ENCODE peak calls at places on chromosomes 3 and 15, in six cellular contexts. B is K562, L is NT2/D1, O is HCT116, D is HepG2, Y is GM12878. E is an unnamed sample.

GRCh38 chr3:146967786-146968185 is 362.6 kb upstream of the PLSCR5 start:
- DNase-seq in B (no peak), L (no peak), O (no peak), D (no peak), Y (no peak), E (no peak)

GRCh38 chr3:9340450-9341009 is 22.3 kb upstream of the THUMPD3 start:
- DNase-seq in Y (no peak), O (peak; percentile 47), B (no peak), L (no peak), D (peak; percentile 41), E (no peak)

GRCh38 chr3:54374214-54374855 is 252.0 kb downstream of the CACNA2D3 start:
- DNase-seq in D (peak; percentile 15), B (peak; percentile 8), Y (no peak), O (no peak), L (peak; percentile 27), E (peak; percentile 55)

GRCh38 chr15:43799209-43799944 is 643 bp downstream of the SERINC4 start:
- DNase-seq in L (no peak), O (no peak), D (no peak), B (no peak), Y (no peak), E (no peak)

GRCh38 chr3:160601288-160601687 is 35.9 kb upstream of the KPNA4 start:
- DNase-seq in O (no peak), D (no peak), L (no peak), B (no peak), Y (no peak), E (no peak)

GRCh38 chr3:82085356-82085755 is 323.9 kb upstream of the GBE1 start:
- DNase-seq in L (no peak), O (no peak), D (no peak), B (no peak), Y (no peak), E (no peak)

GRCh38 chr15:52171386-52171785 is 19.8 kb downstream of the GNB5 start:
- DNase-seq in Y (no peak), O (no peak), L (no peak), D (no peak), B (no peak), E (no peak)

GRCh38 chr3:98039322-98040024 is 4.4 kb upstream of the GABRR3 start:
- DNase-seq in O (peak; percentile 89), B (peak; percentile 51), L (peak; percentile 77), D (peak; percentile 78), Y (peak; percentile 79), E (peak; percentile 81)

GRCh38 chr3:43036621-43037331 is 57.7 kb downstream of the GASK1A start:
- DNase-seq in Y (peak; percentile 4), O (no peak), L (no peak), D (no peak), B (no peak), E (no peak)

GRCh38 chr3:57335273-57335938 is 42.9 kb upstream of the ASB14 start:
- DNase-seq in O (peak; percentile 2), B (no peak), Y (no peak), L (no peak), D (no peak), E (no peak)

GRCh38 chr3:171849632-171850323 is 6.6 kb downstream of the TMEM212 start:
- DNase-seq in L (no peak), Y (no peak), O (no peak), B (no peak), D (no peak), E (no peak)

GRCh38 chr3:171850968-171851600 is 7.9 kb downstream of the TMEM212 start:
- DNase-seq in B (no peak), L (no peak), Y (no peak), D (no peak), O (no peak), E (no peak)

GRCh38 chr3:171850324-171850697 is 7.2 kb downstream of the TMEM212 start:
- DNase-seq in Y (no peak), L (no peak), O (no peak), B (no peak), D (no peak), E (no peak)

GRCh38 chr3:171851685-171852084 is 8.5 kb downstream of the TMEM212 start:
- DNase-seq in O (peak; percentile 47), B (no peak), L (no peak), Y (no peak), D (no peak), E (no peak)

DNA sequence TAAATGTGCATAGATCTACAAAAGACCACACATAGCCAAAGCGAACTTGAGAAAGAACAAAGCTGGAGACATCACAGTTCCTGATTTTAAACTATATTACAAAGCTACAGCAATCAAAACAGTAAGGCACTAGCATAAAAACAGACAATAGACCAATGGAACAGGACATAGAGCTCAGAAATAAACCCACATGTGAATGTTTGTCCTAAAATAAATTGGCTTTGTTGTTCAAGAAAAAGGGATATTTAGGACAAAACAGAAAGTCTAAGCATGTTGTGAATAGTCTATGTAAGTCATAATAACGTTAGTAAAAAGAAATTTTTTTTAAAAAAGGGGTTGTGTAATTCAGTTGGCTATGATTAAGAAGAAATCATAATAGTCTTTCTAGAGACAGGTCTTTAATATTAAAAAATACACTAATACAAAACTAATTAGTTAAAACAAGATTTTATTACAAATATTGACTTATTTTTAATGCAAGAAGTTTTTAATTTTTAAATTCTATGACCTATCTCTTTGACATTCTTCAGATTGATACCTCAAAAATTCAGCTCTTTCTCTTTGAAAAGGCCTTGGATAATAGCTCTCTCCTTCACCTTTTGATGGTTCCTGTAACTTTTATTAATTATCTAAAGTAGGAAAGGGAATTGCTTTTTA is 11.6 kb downstream of the TMEM212 start:
- DNase-seq in L (no peak), B (no peak), O (peak; percentile 13), D (no peak), Y (no peak), E (no peak)
- TF ChIP-seq ZNF274 in L (no peak), B (no peak), O (no peak), D (no peak), Y (no peak), E (no peak)

GRCh38 chr3:149812165-149812605 is 830 bp upstream of the RNF13 start:
- DNase-seq in Y (no peak), D (no peak), O (no peak), B (no peak), L (no peak), E (no peak)

GRCh38 chr3:149815318-149815717 is 2.3 kb downstream of the RNF13 start:
- DNase-seq in Y (no peak), B (no peak), O (no peak), D (no peak), L (no peak), E (no peak)

GRCh38 chr3:149815728-149816127 is 2.7 kb downstream of the RNF13 start:
- DNase-seq in D (no peak), L (no peak), O (no peak), Y (no peak), B (no peak), E (no peak)

GRCh38 chr3:149812606-149813366 is at the start of gene RNF13:
- DNase-seq in L (peak; percentile 83), Y (peak; percentile 87), B (peak; percentile 92), D (peak; percentile 89), O (peak; percentile 87), E (peak; percentile 94)

GRCh38 chr3:149813367-149814281 is 609 bp downstream of the RNF13 start:
- DNase-seq in L (peak; percentile 23), O (no peak), D (peak; percentile 47), Y (no peak), B (peak; percentile 14), E (peak; percentile 49)
- TF ChIP-seq ZNF274 in L (no peak), O (no peak), D (no peak), Y (no peak), B (no peak), E (no peak)

GRCh38 chr15:58241872-58242271 is 103.7 kb downstream of the AQP9 start:
- DNase-seq in L (no peak), Y (no peak), B (no peak), D (no peak), O (no peak), E (no peak)
- TF ChIP-seq ZNF274 in L (no peak), Y (no peak), B (no peak), D (no peak), O (no peak), E (no peak)

DNA sequence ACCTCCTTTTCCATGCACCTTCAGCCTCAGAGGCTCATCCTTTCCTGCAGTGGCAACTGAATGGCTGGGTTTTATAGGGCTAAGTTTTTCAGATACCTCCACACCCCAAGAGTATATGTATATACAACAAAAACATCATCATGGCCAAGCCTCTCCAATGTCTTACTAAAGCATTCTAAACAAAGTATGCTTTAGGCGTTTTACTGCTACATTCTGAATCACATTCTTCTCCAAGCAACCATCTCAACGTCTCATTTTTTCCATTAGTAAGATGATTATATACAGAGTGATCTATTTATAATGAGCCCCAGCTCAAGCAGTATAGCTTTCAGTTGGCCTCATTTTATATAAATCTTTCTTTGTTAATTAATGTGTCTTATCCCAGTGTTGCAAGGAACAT is 234.3 kb downstream of the GREM1 start:
- DNase-seq in D (no peak), Y (no peak), B (no peak), O (no peak), L (no peak), E (no peak)
- TF ChIP-seq ZNF274 in D (no peak), Y (no peak), B (no peak), O (no peak), L (no peak), E (no peak)

GRCh38 chr3:150251187-150251592 is 156.9 kb upstream of the TSC22D2 start:
- DNase-seq in Y (no peak), L (no peak), B (no peak), D (no peak), O (no peak), E (no peak)
- TF ChIP-seq ZNF274 in Y (no peak), L (no peak), B (no peak), D (no peak), O (no peak), E (no peak)

DNA sequence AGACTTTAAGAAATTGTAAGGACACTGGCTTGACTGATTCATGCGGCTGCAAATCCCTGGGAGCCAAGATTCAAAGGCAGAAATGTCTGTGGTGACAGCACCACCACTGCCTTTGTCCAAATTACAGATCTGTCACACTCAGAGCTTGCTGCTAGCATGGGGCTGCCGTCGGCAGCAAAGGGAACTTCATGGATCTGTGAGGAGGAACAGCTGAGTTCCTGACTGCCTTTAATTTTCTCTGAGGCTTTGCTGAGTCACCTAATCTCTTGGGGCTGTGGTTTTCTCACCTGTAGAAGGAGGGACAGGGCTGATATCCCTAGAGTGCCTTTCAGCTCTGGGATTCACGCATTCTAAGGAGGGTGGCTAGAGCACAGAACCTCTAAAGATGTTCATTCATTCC is 4.1 kb upstream of the PAK6 start:
- DNase-seq in D (no peak), Y (no peak), O (no peak), B (no peak), L (no peak), E (no peak)
- TF ChIP-seq ZNF274 in D (no peak), Y (no peak), O (no peak), B (no peak), L (no peak), E (no peak)

GRCh38 chr3:143327388-143327787 is 207.8 kb downstream of the CHST2 start:
- DNase-seq in L (no peak), Y (no peak), O (no peak), D (no peak), B (no peak), E (no peak)
- TF ChIP-seq ZNF274 in L (no peak), Y (no peak), O (no peak), D (no peak), B (no peak), E (no peak)